ENCODE peak calls at places on chromosomes 16 and 17, in eight cellular contexts. S, O, H, J, N, D, Y and W are unnamed samples.

GRCh38 chr17:70661342-70662222 is 492.2 kb downstream of the KCNJ2 start:
- DNase-seq in S (no peak), D (no peak), J (no peak), O (no peak), Y (peak; percentile 17), N (no peak), H (no peak), W (no peak)

GRCh38 chr17:79968116-79968515 is 67.6 kb downstream of the TBC1D16 start:
- DNase-seq in J (no peak), O (no peak), Y (no peak), H (no peak), D (no peak), S (peak; percentile 0), N (no peak), W (peak; percentile 15)

GRCh38 chr17:77119668-77120301 is 21.0 kb upstream of the SEC14L1 start:
- DNase-seq in S (no peak), H (no peak), J (no peak), Y (no peak), D (no peak), O (no peak), N (no peak), W (no peak)

GRCh38 chr17:21303441-21304065 is 19.0 kb downstream of the MAP2K3 start:
- DNase-seq in D (no peak), S (no peak), O (no peak), N (peak; percentile 14), J (no peak), H (no peak), Y (peak; percentile 4), W (peak; percentile 42)

GRCh38 chr17:77196251-77196650 is 55.5 kb downstream of the SEC14L1 start:
- DNase-seq in D (no peak), H (no peak), O (no peak), N (no peak), Y (no peak), S (no peak), J (no peak), W (no peak)

GRCh38 chr17:32288600-32288999 is 23.0 kb downstream of the RHBDL3 start:
- DNase-seq in H (no peak), Y (no peak), S (no peak), N (no peak), D (no peak), J (no peak), O (no peak), W (no peak)

GRCh38 chr16:21302454-21302853 is 24.4 kb upstream of the CRYM start:
- DNase-seq in O (no peak), H (no peak), N (no peak), S (no peak), D (no peak), Y (no peak), J (no peak), W (no peak)

GRCh38 chr16:49932943-49933342 is 77.0 kb upstream of the ZNF423 start:
- DNase-seq in O (no peak), Y (no peak), S (peak; percentile 35), H (no peak), D (no peak), J (no peak), N (no peak), W (no peak)

GRCh38 chr16:87384162-87384999 is 805 bp upstream of the FBXO31 start:
- DNase-seq in D (no peak), J (no peak), Y (peak; percentile 64), S (no peak), O (peak; percentile 44), N (no peak), H (no peak), W (no peak)

GRCh38 chr16:3187798-3188674 is at the start of gene OR1F1:
- DNase-seq in S (no peak), J (no peak), H (no peak), N (no peak), Y (no peak), O (no peak), D (no peak), W (peak; percentile 62)

GRCh38 chr16:70703041-70703834 is 17.4 kb upstream of the MTSS2 start:
- DNase-seq in S (peak; percentile 70), O (no peak), H (no peak), D (no peak), N (no peak), Y (peak; percentile 51), J (no peak), W (no peak)
- H3K4me1 ChIP-seq in S (peaks cover 20% of the 10 kb centered on the region), O (peaks cover 9% of the 10 kb centered on the region), H (peaks cover 14% of the 10 kb centered on the region), D (no peaks in the 10 kb centered on the region), N (peaks cover 25% of the 10 kb centered on the region), Y (no peaks in the 10 kb centered on the region), J (no peaks in the 10 kb centered on the region), W (peaks cover 50% of the 10 kb centered on the region)

GRCh38 chr16:68533937-68534336 is 5.2 kb upstream of the ZFP90 start:
- DNase-seq in Y (no peak), J (no peak), S (no peak), O (no peak), N (no peak), D (no peak), H (no peak), W (no peak)

GRCh38 chr16:68539704-68540370 is 746 bp downstream of the ZFP90 start:
- DNase-seq in S (no peak), J (no peak), N (no peak), D (no peak), Y (no peak), H (no peak), O (no peak), W (no peak)

DNA sequence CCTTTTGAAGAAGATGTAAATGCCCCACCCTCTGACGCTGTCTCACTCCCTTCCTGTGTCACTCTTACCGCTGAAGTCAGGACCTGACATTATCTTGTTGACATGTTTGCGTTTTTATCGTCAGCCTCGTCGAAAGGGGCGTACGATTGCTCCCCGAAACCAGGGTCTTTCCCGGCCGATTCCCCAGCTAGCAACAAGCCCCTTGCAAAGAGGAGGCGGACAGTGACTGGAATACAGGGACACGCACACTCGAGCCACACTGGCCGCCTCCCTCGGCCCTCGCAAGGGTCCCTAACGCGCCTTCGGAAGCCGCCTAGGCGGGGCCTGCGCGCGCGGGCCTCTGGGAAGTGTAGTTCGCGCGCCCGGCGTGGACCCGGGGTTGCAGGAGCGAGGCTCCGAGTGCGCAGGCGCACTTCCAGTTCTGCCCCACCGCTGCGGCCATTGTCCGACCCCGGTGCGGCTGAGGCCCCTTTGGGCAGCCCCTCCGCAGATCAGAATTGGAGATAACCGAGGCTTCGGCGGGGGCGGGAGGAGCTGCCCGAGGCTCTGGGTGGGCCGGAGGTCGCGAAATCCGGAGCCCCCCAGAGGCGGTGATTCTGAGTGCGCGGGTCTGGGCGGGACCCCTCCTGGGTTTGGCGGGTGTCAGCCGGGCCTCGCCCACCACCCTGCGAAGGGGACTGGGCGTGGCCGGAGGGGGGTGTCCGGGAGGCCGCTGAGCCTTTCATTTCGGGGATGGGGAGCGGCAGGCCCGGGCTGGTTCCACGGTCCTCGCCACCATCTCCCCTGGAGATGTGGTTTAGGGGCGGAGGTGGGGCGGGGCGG is at the start of gene ZFP90:
- DNase-seq in S (peak; percentile 85), N (peak; percentile 84), Y (peak; percentile 89), H (peak; percentile 59), D (peak; percentile 76), J (peak; percentile 38), O (peak; percentile 90), W (peak; percentile 88)
- TF ChIP-seq POLR2A in S (peak; percentile 58), N (no peak), Y (peak; percentile 56), H (peak; percentile 60), D (peak; percentile 44), J (peak; percentile 80), O (no peak), W (peak; percentile 20)

DNA sequence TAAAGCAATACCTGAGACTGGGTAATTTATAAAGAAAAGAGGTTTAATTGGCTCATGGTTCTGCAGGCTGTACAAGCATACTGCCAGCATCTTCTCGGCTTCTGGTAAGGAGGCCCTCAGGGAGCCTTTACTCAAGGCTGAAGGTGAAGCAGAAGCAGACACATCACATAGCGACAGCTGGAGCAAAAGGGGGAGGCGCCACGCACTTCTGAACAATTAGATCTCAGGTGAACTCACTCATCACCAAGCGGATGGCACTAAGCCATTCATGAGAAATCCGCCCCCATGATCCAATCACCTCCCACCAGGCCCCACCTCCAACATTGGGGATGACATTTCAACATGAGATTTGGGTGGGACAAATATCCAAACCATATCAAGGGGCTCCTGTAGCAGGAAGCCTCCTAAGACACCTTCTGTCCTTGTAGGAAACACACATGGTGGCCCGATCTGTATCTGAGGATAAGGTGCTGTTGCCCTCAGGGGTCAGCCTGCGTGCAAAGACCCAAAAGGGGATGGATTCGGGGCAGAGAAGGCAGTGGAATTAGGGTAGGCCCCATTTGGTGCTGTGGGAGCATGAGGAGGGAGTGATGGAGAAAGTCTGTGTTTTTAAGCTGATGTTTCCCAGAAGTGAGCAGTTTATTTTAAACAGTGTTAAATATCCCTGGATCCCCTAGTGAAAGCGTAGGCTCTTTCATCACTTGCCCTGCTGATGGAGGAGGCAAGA is 23.0 kb downstream of the IL21R start:
- DNase-seq in N (peak; percentile 1), J (no peak), H (no peak), Y (no peak), O (no peak), S (no peak), D (no peak), W (peak; percentile 6)
- H3K4me1 ChIP-seq in N (no peaks in the 10 kb centered on the region), J (peaks cover 63% of the 10 kb centered on the region), H (no peaks in the 10 kb centered on the region), Y (no peaks in the 10 kb centered on the region), O (no peaks in the 10 kb centered on the region), S (no peaks in the 10 kb centered on the region), D (no peaks in the 10 kb centered on the region), W (no peaks in the 10 kb centered on the region)

GRCh38 chr17:75555679-75556153 is 30.2 kb downstream of the LLGL2 start:
- DNase-seq in Y (no peak), J (no peak), N (no peak), H (no peak), O (peak; percentile 51), S (no peak), D (no peak), W (peak; percentile 62)
- TF ChIP-seq POLR2A in Y (no peak), J (no peak), N (no peak), H (no peak), O (no peak), S (no peak), D (no peak), W (no peak)

GRCh38 chr17:75474736-75475135 is 18.3 kb downstream of the TMEM94 start:
- DNase-seq in O (no peak), Y (no peak), H (no peak), N (no peak), D (no peak), S (no peak), J (no peak), W (no peak)
- H3K4me1 ChIP-seq in O (peaks cover 15% of the 10 kb centered on the region), Y (peaks cover 8% of the 10 kb centered on the region), H (peaks cover 7% of the 10 kb centered on the region), N (peaks cover 16% of the 10 kb centered on the region), D (no peaks in the 10 kb centered on the region), S (peaks cover 21% of the 10 kb centered on the region), J (no peaks in the 10 kb centered on the region), W (peaks cover 30% of the 10 kb centered on the region)

GRCh38 chr16:79601092-79601977 is 798 bp upstream of the MAF start:
- DNase-seq in Y (peak; percentile 52), H (no peak), J (no peak), S (peak; percentile 66), D (no peak), N (peak; percentile 67), O (peak; percentile 72), W (peak; percentile 84)
- TF ChIP-seq POLR2A in Y (peak; percentile 50), H (peak; percentile 15), J (no peak), S (no peak), D (peak; percentile 7), N (no peak), O (no peak), W (peak; percentile 90)

DNA sequence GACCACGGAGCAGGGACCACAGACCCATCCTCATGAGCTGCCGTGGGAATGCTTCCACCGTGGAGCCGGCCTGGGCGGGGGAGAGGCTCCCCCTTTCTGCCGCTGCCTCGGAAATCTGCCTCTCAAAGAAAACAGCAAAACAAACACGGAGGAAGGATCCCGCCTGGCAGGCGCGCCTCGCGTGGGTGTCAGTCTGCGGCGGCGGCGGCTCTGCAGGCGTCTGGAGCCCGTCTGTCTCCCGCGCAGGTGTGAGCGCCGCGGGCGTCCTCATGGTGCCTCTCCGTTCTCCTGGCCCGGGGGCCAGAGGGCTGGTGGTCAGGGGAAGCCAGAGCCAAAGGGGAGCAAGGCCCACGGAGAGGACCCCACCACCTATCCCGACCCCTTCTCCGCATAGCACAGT is 27.5 kb downstream of the GSE1 start:
- DNase-seq in Y (no peak), J (no peak), H (no peak), D (no peak), N (no peak), S (no peak), O (no peak), W (no peak)
- H3K4me1 ChIP-seq in Y (peaks cover 80% of the 10 kb centered on the region), J (no peaks in the 10 kb centered on the region), H (peaks cover 5% of the 10 kb centered on the region), D (no peaks in the 10 kb centered on the region), N (peaks cover 4% of the 10 kb centered on the region), S (no peaks in the 10 kb centered on the region), O (peaks cover 98% of the 10 kb centered on the region), W (no peaks in the 10 kb centered on the region)